ENCODE peak calls at places on chromosomes 4 and X, in seven cellular contexts. O, H, J, W, X, V and N are unnamed samples.

GRCh38 chrX:3518870-3519269 is 172.4 kb upstream of the MXRA5 start:
- DNase-seq in O (peak; percentile 92), H (peak; percentile 83), J (no peak), W (peak; percentile 92), X (no peak), V (no peak), N (no peak)

GRCh38 chr4:109067509-109068205 is 234.8 kb downstream of the COL25A1 start:
- DNase-seq in O (peak; percentile 68), H (peak; percentile 65), J (peak; percentile 19), W (peak; percentile 21), X (no peak), V (no peak), N (peak; percentile 28)

GRCh38 chr4:6960154-6960553 is 50.5 kb downstream of the TBC1D14 start:
- DNase-seq in O (no peak), H (no peak), J (no peak), W (no peak), X (no peak), V (no peak), N (no peak)

GRCh38 chrX:10685923-10686595 is 65.7 kb upstream of the MID1 start:
- DNase-seq in O (peak; percentile 25), H (peak; percentile 5), J (no peak), W (peak; percentile 49), X (no peak), V (no peak), N (no peak)

GRCh38 chrX:49842603-49843002 is 13.5 kb downstream of the PAGE4 start:
- DNase-seq in O (no peak), H (no peak), J (no peak), W (no peak), X (no peak), V (no peak), N (no peak)

GRCh38 chrX:37000140-37000539 is 8.0 kb upstream of the FAM47C start:
- DNase-seq in O (no peak), H (no peak), J (no peak), W (no peak), X (no peak), V (no peak), N (no peak)

GRCh38 chr4:119068529-119068962 is 67.1 kb upstream of the MYOZ2 start:
- DNase-seq in O (peak; percentile 32), H (peak; percentile 22), J (no peak), W (peak; percentile 22), X (no peak), V (no peak), N (no peak)

GRCh38 chr4:148782284-148782683 is 340.1 kb upstream of the NR3C2 start:
- DNase-seq in O (no peak), H (no peak), J (no peak), W (no peak), X (no peak), V (no peak), N (no peak)

GRCh38 chr4:16498978-16499377 is 272.7 kb upstream of the TAPT1 start:
- DNase-seq in O (no peak), H (no peak), J (no peak), W (no peak), X (no peak), V (no peak), N (no peak)

GRCh38 chrX:25807022-25807421 is 331.1 kb upstream of the MAGEB18 start:
- DNase-seq in O (no peak), H (no peak), J (no peak), W (no peak), X (no peak), V (no peak), N (no peak)

GRCh38 chr4:30610361-30610760 is 109.8 kb upstream of the PCDH7 start:
- DNase-seq in O (no peak), H (peak; percentile 10), J (no peak), W (peak; percentile 0), X (no peak), V (no peak), N (no peak)

GRCh38 chr4:140163029-140163810 is 9.2 kb upstream of the MAML3 start:
- DNase-seq in O (peak; percentile 69), H (peak; percentile 78), J (no peak), W (peak; percentile 52), X (no peak), V (no peak), N (no peak)

GRCh38 chr4:145176641-145177432 is 3.6 kb downstream of the OTUD4 start:
- DNase-seq in O (peak; percentile 24), H (no peak), J (no peak), W (no peak), X (no peak), V (no peak), N (peak; percentile 34)

GRCh38 chr4:83043801-83044407 is 8.9 kb downstream of the COPS4 start:
- DNase-seq in O (peak; percentile 44), H (peak; percentile 82), J (no peak), W (peak; percentile 74), X (no peak), V (no peak), N (no peak)

GRCh38 chr4:53465891-53466290 is 88.5 kb downstream of the FIP1L1 start:
- DNase-seq in O (no peak), H (no peak), J (no peak), W (no peak), X (no peak), V (no peak), N (no peak)

GRCh38 chr4:1873776-1874175 is 2.6 kb downstream of the NSD2 start:
- DNase-seq in O (no peak), H (no peak), J (no peak), W (no peak), X (no peak), V (no peak), N (no peak)

GRCh38 chr4:98794565-98795205 is 134.2 kb downstream of the EIF4E start:
- DNase-seq in O (peak; percentile 73), H (peak; percentile 49), J (no peak), W (peak; percentile 46), X (no peak), V (no peak), N (no peak)

GRCh38 chr4:5118091-5118786 is 67.0 kb downstream of the STK32B start:
- DNase-seq in O (no peak), H (no peak), J (no peak), W (peak; percentile 18), X (no peak), V (no peak), N (no peak)

GRCh38 chr4:92600638-92601037 is 296.9 kb downstream of the GRID2 start:
- DNase-seq in O (no peak), H (no peak), J (no peak), W (no peak), X (no peak), V (no peak), N (peak; percentile 1)

GRCh38 chr4:88792268-88792781 is 94.7 kb upstream of the NAP1L5 start:
- DNase-seq in O (peak; percentile 86), H (peak; percentile 96), J (no peak), W (peak; percentile 87), X (no peak), V (no peak), N (peak; percentile 28)

GRCh38 chr4:84493092-84493850 is 5.8 kb downstream of the NKX6-1 start:
- DNase-seq in O (peak; percentile 10), H (peak; percentile 24), J (no peak), W (no peak), X (no peak), V (no peak), N (peak; percentile 58)

GRCh38 chr4:15691346-15692140 is 9.9 kb downstream of the FAM200B start:
- DNase-seq in O (peak; percentile 87), H (peak; percentile 84), J (peak; percentile 12), W (peak; percentile 90), X (no peak), V (no peak), N (peak; percentile 80)

GRCh38 chr4:173024203-173024602 is 144.4 kb upstream of the GALNT7 start:
- DNase-seq in O (peak; percentile 6), H (no peak), J (no peak), W (no peak), X (no peak), V (no peak), N (no peak)

GRCh38 chr4:1761130-1761688 is 31.9 kb upstream of the FGFR3 start:
- DNase-seq in O (no peak), H (no peak), J (no peak), W (no peak), X (no peak), V (no peak), N (no peak)

GRCh38 chr4:122131562-122132157 is 20.5 kb upstream of the BLTP1 start:
- DNase-seq in O (no peak), H (no peak), J (no peak), W (no peak), X (no peak), V (no peak), N (no peak)

GRCh38 chrX:133580630-133581029 is 165.3 kb upstream of the GPC4 start:
- DNase-seq in O (no peak), H (no peak), J (peak; percentile 57), W (no peak), X (no peak), V (no peak), N (no peak)

GRCh38 chr4:112422644-112423043 is 93.3 kb downstream of the NEUROG2 start:
- DNase-seq in O (no peak), H (no peak), J (no peak), W (no peak), X (no peak), V (no peak), N (no peak)

GRCh38 chr4:26687728-26688127 is 103.8 kb downstream of the TBC1D19 start:
- DNase-seq in O (peak; percentile 94), H (peak; percentile 94), J (no peak), W (peak; percentile 93), X (no peak), V (no peak), N (no peak)

GRCh38 chrX:48496660-48497059 is 12.1 kb upstream of the PORCN start:
- DNase-seq in O (peak; percentile 33), H (peak; percentile 49), J (no peak), W (peak; percentile 15), X (no peak), V (no peak), N (no peak)

GRCh38 chrX:109252789-109253188 is 229.1 kb downstream of the GUCY2F start:
- DNase-seq in O (no peak), H (no peak), J (no peak), W (no peak), X (no peak), V (no peak), N (no peak)

GRCh38 chr4:6763330-6763851 is 19.1 kb upstream of the KIAA0232 start:
- DNase-seq in O (no peak), H (no peak), J (no peak), W (no peak), X (no peak), V (no peak), N (no peak)

GRCh38 chr4:80340036-80340435 is 4.5 kb downstream of the CFAP299 start:
- DNase-seq in O (peak; percentile 22), H (no peak), J (no peak), W (no peak), X (no peak), V (no peak), N (no peak)

GRCh38 chr4:148982200-148982599 is 540.0 kb upstream of the NR3C2 start:
- DNase-seq in O (no peak), H (no peak), J (no peak), W (no peak), X (no peak), V (no peak), N (no peak)

GRCh38 chrX:19902110-19902509 is 14.7 kb upstream of the SH3KBP1 start:
- DNase-seq in O (peak; percentile 38), H (peak; percentile 50), J (no peak), W (no peak), X (no peak), V (no peak), N (no peak)

GRCh38 chr4:70722199-70722791 is 531 bp downstream of the RUFY3 start:
- DNase-seq in O (peak; percentile 83), H (peak; percentile 81), J (peak; percentile 15), W (peak; percentile 63), X (no peak), V (no peak), N (peak; percentile 77)

GRCh38 chr4:37528161-37528560 is 158.0 kb downstream of the RELL1 start:
- DNase-seq in O (no peak), H (no peak), J (no peak), W (peak; percentile 10), X (no peak), V (peak; percentile 42), N (no peak)

GRCh38 chrX:105945266-105945665 is 93.3 kb downstream of the SERPINA7 start:
- DNase-seq in O (no peak), H (no peak), J (no peak), W (no peak), X (no peak), V (no peak), N (no peak)

GRCh38 chr4:1293531-1293941 is 3.8 kb downstream of the MAEA start:
- DNase-seq in O (no peak), H (no peak), J (no peak), W (no peak), X (no peak), V (no peak), N (no peak)